ENCODE peak calls at places on chromosome 22, in ten cellular contexts. X, Z, A, K, T, W, E, N, V and P are unnamed samples.

GRCh38 chr22:20439928-20440575 is 2.4 kb upstream of the SCARF2 start:
- DNase-seq in X (no peak), Z (no peak), A (no peak), K (no peak), T (no peak), W (no peak), E (no peak), N (no peak), V (no peak), P (peak; percentile 14)

GRCh38 chr22:32748509-32748908 is 53.0 kb upstream of the TIMP3 start:
- DNase-seq in X (no peak), Z (no peak), A (no peak), K (no peak), T (no peak), W (no peak), E (no peak), N (no peak), V (no peak), P (no peak)

GRCh38 chr22:49193348-49193747 is 634.3 kb downstream of the BRD1 start:
- DNase-seq in X (no peak), Z (no peak), A (no peak), K (no peak), T (no peak), W (no peak), E (no peak), N (no peak), V (no peak), P (peak; percentile 73)

GRCh38 chr22:23199159-23199558 is 18.9 kb downstream of the BCR start:
- DNase-seq in X (no peak), Z (no peak), A (no peak), K (no peak), T (no peak), W (no peak), E (no peak), N (no peak), V (no peak), P (no peak)

GRCh38 chr22:36010090-36010489 is 18.5 kb downstream of the RBFOX2 start:
- DNase-seq in X (no peak), Z (no peak), A (no peak), K (peak; percentile 76), T (peak; percentile 30), W (no peak), E (no peak), N (no peak), V (no peak), P (no peak)

GRCh38 chr22:40324468-40325305 is 21.6 kb upstream of the ADSL start:
- DNase-seq in X (peak; percentile 58), Z (peak; percentile 36), A (peak; percentile 59), K (no peak), T (no peak), W (no peak), E (no peak), N (no peak), V (no peak), P (no peak)

GRCh38 chr22:36405671-36406070 is 17.9 kb upstream of the MYH9 start:
- DNase-seq in X (no peak), Z (peak; percentile 36), A (peak; percentile 63), K (no peak), T (no peak), W (no peak), E (peak; percentile 85), N (peak; percentile 45), V (no peak), P (no peak)

GRCh38 chr22:32202539-32203180 is 2.2 kb downstream of the RFPL2 start:
- DNase-seq in X (no peak), Z (peak; percentile 52), A (no peak), K (peak; percentile 78), T (peak; percentile 84), W (peak; percentile 78), E (peak; percentile 57), N (peak; percentile 16), V (peak; percentile 50), P (no peak)

GRCh38 chr22:39973656-39974055 is 13.5 kb downstream of the TMA7B start:
- DNase-seq in X (no peak), Z (no peak), A (no peak), K (no peak), T (no peak), W (no peak), E (no peak), N (no peak), V (no peak), P (no peak)

GRCh38 chr22:36540867-36541642 is 12.1 kb upstream of the EIF3D start:
- DNase-seq in X (no peak), Z (no peak), A (no peak), K (no peak), T (no peak), W (no peak), E (no peak), N (no peak), V (no peak), P (no peak)

GRCh38 chr22:47794851-47795250 is 1032.4 kb downstream of the TBC1D22A start:
- DNase-seq in X (no peak), Z (no peak), A (no peak), K (no peak), T (no peak), W (no peak), E (no peak), N (no peak), V (no peak), P (no peak)

GRCh38 chr22:49159711-49160110 is 668.0 kb downstream of the BRD1 start:
- DNase-seq in X (no peak), Z (no peak), A (no peak), K (no peak), T (no peak), W (no peak), E (no peak), N (no peak), V (no peak), P (no peak)

DNA sequence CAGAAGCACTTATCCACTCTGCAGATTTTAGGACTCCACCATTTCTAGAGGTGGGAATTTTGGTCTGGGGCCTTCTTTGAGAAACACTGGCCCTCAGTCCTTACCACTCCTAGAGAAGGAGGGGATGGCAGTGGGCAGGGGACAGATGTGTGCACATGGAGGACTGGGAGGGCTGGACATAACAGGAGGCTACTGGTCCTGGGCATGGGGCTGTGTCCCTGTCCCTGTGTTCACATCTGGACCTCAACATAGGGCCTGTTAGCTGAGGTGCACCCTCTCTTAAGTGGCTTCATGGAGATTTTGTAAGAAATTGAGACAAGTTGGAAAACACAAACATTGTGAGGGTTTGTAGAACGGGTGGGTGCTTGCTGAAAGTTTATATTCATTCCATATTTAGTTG is 103.4 kb downstream of the ATXN10 start:
- DNase-seq in X (no peak), Z (no peak), A (no peak), K (no peak), T (no peak), W (no peak), E (no peak), N (no peak), V (no peak), P (no peak)
- H3K27ac ChIP-seq in X (no peak overlapping the region), Z (no peak overlapping the region), A (no peak overlapping the region), K (no peak overlapping the region), T (no peak overlapping the region), W (no peak overlapping the region), E (no peak overlapping the region), N (no peak overlapping the region), V (no peak overlapping the region), P (no peak overlapping the region)

GRCh38 chr22:27378994-27379393 is 422.6 kb downstream of the MN1 start:
- DNase-seq in X (no peak), Z (no peak), A (no peak), K (no peak), T (no peak), W (no peak), E (no peak), N (no peak), V (no peak), P (no peak)
- H3K27ac ChIP-seq in X (no peak overlapping the region), Z (no peak overlapping the region), A (no peak overlapping the region), K (no peak overlapping the region), T (no peak overlapping the region), W (no peak overlapping the region), E (no peak overlapping the region), N (no peak overlapping the region), V (no peak overlapping the region), P (no peak overlapping the region)

GRCh38 chr22:31093956-31094622 is 13.0 kb downstream of the SMTN start:
- DNase-seq in X (no peak), Z (peak; percentile 51), A (no peak), K (no peak), T (no peak), W (peak; percentile 22), E (no peak), N (no peak), V (no peak), P (peak; percentile 82)

GRCh38 chr22:31096637-31097274 is 10.6 kb downstream of the SELENOM start:
- DNase-seq in X (no peak), Z (no peak), A (no peak), K (no peak), T (no peak), W (no peak), E (no peak), N (no peak), V (no peak), P (peak; percentile 64)

GRCh38 chr22:31097941-31098632 is 9.3 kb downstream of the SELENOM start:
- DNase-seq in X (no peak), Z (no peak), A (no peak), K (no peak), T (no peak), W (no peak), E (no peak), N (no peak), V (no peak), P (peak; percentile 53)

GRCh38 chr22:31094741-31095140 is 12.6 kb downstream of the SELENOM start:
- DNase-seq in X (no peak), Z (no peak), A (no peak), K (no peak), T (no peak), W (no peak), E (no peak), N (no peak), V (no peak), P (peak; percentile 43)

DNA sequence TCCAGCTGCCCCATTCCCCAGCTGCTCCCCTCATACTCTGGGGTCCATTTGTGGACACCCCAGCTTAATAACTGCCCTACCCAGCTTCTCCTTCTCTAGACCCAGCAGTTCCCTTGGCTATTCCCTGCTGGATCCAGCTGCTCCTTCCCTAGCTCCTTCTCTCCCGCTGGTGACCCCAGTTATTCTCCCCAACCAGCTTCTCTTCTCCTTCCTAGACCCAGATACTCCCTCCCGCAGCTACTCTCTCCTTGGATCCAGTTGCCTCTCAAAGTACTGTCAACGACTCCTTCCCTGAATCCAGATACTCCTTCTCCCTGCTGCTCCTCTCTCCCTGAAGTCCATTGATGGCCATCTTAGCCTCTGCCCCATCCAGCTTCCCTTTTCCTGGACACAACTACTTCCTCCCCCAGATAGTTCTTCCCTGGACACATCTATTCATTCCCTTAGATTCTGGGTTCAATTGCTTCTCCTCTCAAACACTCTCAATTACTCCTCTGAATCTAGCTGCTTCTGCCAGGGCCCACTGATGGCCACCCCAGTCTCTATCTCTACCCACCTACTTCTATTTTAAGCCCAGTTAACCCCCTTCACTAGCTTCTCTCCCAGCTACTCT is 11.6 kb downstream of the SELENOM start:
- DNase-seq in X (no peak), Z (no peak), A (no peak), K (no peak), T (no peak), W (no peak), E (no peak), N (no peak), V (no peak), P (no peak)
- H3K27ac ChIP-seq in X (no peak overlapping the region), Z (peak overlapping the region; percentile 96), A (no peak overlapping the region), K (no peak overlapping the region), T (no peak overlapping the region), W (no peak overlapping the region), E (no peak overlapping the region), N (no peak overlapping the region), V (no peak overlapping the region), P (no peak overlapping the region)

DNA sequence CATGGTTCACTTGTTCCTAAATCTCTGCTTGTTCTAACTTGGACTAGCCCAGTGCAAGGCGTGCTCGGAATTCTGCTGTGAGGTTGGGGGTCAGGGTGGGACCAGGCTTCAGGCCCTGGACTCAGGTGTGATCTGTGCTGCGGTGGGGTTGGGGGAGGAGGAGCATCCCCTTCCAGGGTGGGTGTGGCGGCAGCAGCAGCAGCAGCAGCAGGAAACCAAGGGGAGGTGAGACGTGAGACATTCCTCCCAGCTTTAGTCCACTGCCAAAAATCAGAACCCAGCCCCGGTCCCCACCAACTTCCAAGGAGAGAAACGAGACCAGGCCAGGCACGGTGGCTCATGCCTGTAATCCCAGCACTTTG is 31.8 kb downstream of the A4GALT start:
- DNase-seq in X (no peak), Z (no peak), A (no peak), K (no peak), T (no peak), W (no peak), E (no peak), N (no peak), V (no peak), P (peak; percentile 58)
- H3K27ac ChIP-seq in X (no peak overlapping the region), Z (peak overlapping the region; percentile 91), A (no peak overlapping the region), K (peak overlapping the region; percentile 93), T (peak overlapping the region; percentile 91), W (no peak overlapping the region), E (no peak overlapping the region), N (peak overlapping the region; percentile 79), V (peak overlapping the region; percentile 40), P (peak overlapping the region; percentile 97)